ENCODE peak calls at places on chromosomes 5 and 9, in seven cellular contexts. K, X, V, Q, R, S and M are unnamed samples.

GRCh38 chr5:158074992-158075769 is 216.2 kb upstream of the CLINT1 start:
- DNase-seq in K (peak), X (peak), V (no peak), Q (peak), R (no peak), S (peak), M (peak)

GRCh38 chr5:72076901-72077300 is 30.4 kb upstream of the MAP1B start:
- DNase-seq in K (no peak), X (no peak), V (no peak), Q (no peak), R (no peak), S (no peak), M (no peak)

GRCh38 chr9:113956901-113957777 is 81.0 kb downstream of the ZNF618 start:
- DNase-seq in K (no peak), X (no peak), V (no peak), Q (no peak), R (no peak), S (peak), M (no peak)

GRCh38 chr9:976805-977360 is 428 bp downstream of the DMRT3 start:
- DNase-seq in K (no peak), X (no peak), V (no peak), Q (no peak), R (no peak), S (no peak), M (no peak)

GRCh38 chr9:13268469-13268868 is 11.0 kb downstream of the MPDZ start:
- DNase-seq in K (no peak), X (no peak), V (no peak), Q (no peak), R (no peak), S (peak), M (no peak)

GRCh38 chr5:134007581-134008256 is 2.9 kb upstream of the VDAC1 start:
- DNase-seq in K (no peak), X (no peak), V (no peak), Q (no peak), R (no peak), S (no peak), M (no peak)

GRCh38 chr9:21385131-21385665 is at the start of gene IFNA2:
- DNase-seq in K (peak), X (no peak), V (no peak), Q (no peak), R (no peak), S (no peak), M (no peak)

GRCh38 chr5:54909126-54909525 is 76.3 kb downstream of the ESM1 start:
- DNase-seq in K (no peak), X (no peak), V (no peak), Q (no peak), R (no peak), S (no peak), M (no peak)

GRCh38 chr9:104177003-104177611 is 83.0 kb downstream of the SMC2 start:
- DNase-seq in K (no peak), X (no peak), V (no peak), Q (no peak), R (no peak), S (peak), M (no peak)

GRCh38 chr9:84403288-84403687 is 62.7 kb upstream of the SLC28A3 start:
- DNase-seq in K (no peak), X (no peak), V (no peak), Q (no peak), R (no peak), S (no peak), M (no peak)

GRCh38 chr5:59863777-59864176 is 29.7 kb downstream of the PDE4D start:
- DNase-seq in K (no peak), X (no peak), V (no peak), Q (no peak), R (no peak), S (no peak), M (no peak)

GRCh38 chr9:107141967-107142366 is 141.1 kb upstream of the RAD23B start:
- DNase-seq in K (no peak), X (no peak), V (no peak), Q (no peak), R (no peak), S (peak), M (no peak)

GRCh38 chr5:45162974-45163373 is 354.2 kb downstream of the MRPS30 start:
- DNase-seq in K (no peak), X (no peak), V (no peak), Q (no peak), R (no peak), S (no peak), M (no peak)

GRCh38 chr5:111221139-111221538 is 3.0 kb upstream of the CAMK4 start:
- DNase-seq in K (no peak), X (no peak), V (no peak), Q (no peak), R (no peak), S (no peak), M (no peak)

GRCh38 chr5:111223790-111224560 is at the start of gene CAMK4:
- DNase-seq in K (peak), X (peak), V (peak), Q (peak), R (no peak), S (peak), M (peak)

GRCh38 chr5:111225926-111226325 is 1.7 kb downstream of the CAMK4 start:
- DNase-seq in K (no peak), X (no peak), V (no peak), Q (no peak), R (no peak), S (no peak), M (no peak)

GRCh38 chr5:111224561-111224989 is 391 bp downstream of the CAMK4 start:
- DNase-seq in K (no peak), X (no peak), V (peak), Q (no peak), R (no peak), S (no peak), M (no peak)

GRCh38 chr5:111223086-111223789 is 946 bp upstream of the CAMK4 start:
- DNase-seq in K (no peak), X (no peak), V (no peak), Q (no peak), R (no peak), S (peak), M (no peak)
- H3K4me3 ChIP-seq in K (peak), X (peak), V (peak), Q (no peak), R (peak), S (peak), M (peak)

GRCh38 chr5:160119905-160120266 is 636 bp upstream of the PWWP2A start:
- DNase-seq in K (no peak), X (no peak), V (no peak), Q (no peak), R (no peak), S (no peak), M (no peak)

GRCh38 chr5:160118349-160119141 is 705 bp downstream of the PWWP2A start:
- DNase-seq in K (peak), X (peak), V (peak), Q (peak), R (peak), S (no peak), M (no peak)

GRCh38 chr5:160116991-160117390 is 2.3 kb downstream of the PWWP2A start:
- DNase-seq in K (no peak), X (no peak), V (no peak), Q (no peak), R (no peak), S (no peak), M (no peak)

DNA sequence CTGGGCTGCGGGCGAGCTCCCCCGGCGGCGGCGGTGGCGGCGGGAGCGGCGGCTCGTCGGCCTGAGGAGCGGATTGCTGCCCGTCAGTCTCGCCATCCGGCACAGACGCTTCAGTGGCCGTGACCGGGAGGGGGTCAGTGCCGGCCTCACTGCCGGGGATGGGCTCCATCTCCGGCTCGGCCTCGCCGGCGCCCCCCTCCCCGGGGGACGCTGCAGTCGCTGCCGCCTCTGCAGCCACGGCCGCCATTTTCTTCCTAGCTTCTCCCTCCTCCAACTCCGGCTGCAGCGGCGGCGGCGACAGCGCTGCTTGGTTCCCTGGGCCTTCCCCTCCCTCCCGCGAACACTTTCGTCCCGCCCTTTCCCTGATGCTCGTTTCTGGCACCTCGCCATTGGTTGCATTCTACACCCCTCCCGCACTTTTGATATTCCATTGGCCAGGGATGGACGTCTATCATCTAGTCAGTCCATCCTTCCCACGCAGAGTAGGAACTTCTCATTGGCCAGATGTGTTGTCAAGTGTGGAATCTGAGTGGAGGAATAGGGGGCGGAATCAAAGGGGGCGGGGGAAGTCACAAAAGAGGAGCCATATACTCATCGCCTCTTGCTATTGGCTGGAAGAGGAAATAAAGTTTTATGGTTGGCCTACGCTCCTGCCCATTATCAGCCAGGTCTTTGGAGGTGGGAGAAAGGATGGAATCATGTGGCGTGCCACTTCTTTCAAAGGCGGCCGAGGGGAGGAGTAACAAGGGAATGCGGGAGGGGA is at the start of gene PWWP2A:
- DNase-seq in K (peak), X (peak), V (peak), Q (peak), R (peak), S (peak), M (peak)
- TF ChIP-seq CTCF in K (peak), X (peak), V (no peak), Q (peak), R (peak), S (no peak), M (no peak)

DNA sequence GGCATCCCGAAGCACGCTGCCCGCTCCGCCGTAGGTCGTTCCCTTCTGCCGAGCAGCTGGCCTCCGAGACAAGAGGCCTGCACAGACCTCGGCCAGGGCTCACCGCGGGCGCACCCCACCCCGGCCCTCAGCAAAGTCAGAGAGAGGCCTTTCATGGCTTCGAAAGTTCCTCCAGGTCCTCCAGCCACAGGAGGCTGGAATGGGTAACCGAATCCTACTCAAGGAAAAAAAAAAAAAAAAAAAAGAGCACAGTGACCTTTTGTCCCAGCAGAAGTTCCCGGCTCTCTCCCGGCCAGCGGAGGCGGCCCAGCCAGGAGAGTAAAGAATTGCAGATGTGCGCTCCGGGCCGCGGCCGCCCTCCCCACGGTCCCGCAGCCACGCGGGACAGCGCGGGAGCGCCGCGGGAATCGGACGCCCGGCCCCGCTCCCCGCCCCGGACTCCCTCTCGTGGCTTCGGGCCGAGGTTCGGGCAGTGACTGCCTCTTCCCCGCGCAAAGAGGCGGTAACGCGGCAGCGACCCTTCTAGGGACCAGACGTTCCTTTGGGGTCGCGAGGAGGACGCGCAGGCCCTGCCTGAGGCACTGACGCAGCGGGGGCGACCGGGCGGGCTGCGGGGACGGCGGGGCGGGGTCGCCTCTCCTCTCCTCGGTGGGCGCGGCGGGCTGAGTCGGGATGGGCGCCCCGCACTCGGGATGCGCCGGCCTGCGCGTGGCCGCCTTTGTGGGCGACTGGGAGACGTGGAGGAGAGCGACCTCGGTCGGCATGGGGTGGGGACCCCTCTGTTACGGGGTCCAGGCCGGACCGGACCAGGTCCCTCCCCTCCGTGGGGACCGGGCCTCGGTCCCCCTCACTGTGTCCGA is 790 bp downstream of the GFPT2 start:
- DNase-seq in K (peak), X (peak), V (no peak), Q (no peak), R (no peak), S (no peak), M (no peak)
- H3K4me3 ChIP-seq in K (peak), X (peak), V (peak), Q (no peak), R (peak), S (no peak), M (peak)

GRCh38 chr5:178278358-178279023 is 45.9 kb upstream of the PHYKPL start:
- DNase-seq in K (peak), X (no peak), V (no peak), Q (no peak), R (no peak), S (no peak), M (no peak)
- TF ChIP-seq CTCF in K (no peak), X (no peak), V (no peak), Q (no peak), R (no peak), S (no peak), M (no peak)